ENCODE peak calls at places on chromosome 15, in five cellular contexts. W is GM23338, S is MM.1S, A is PC-3, R is OCI-LY7. G is an unnamed sample.

GRCh38 chr15:63324770-63325169 is 47.4 kb downstream of the APH1B start:
- DNase-seq in W (no peak), S (no peak), A (no peak), R (no peak), G (no peak)

GRCh38 chr15:62444104-62445027 is 279.3 kb upstream of the C2CD4B start:
- DNase-seq in R (no peak), S (no peak), W (no peak), A (peak), G (peak)

GRCh38 chr15:37980010-37980409 is 45.6 kb downstream of the TMCO5A start:
- DNase-seq in S (no peak), W (no peak), R (no peak), A (no peak), G (no peak)

GRCh38 chr15:67747949-67748348 is 77.4 kb upstream of the SKOR1 start:
- DNase-seq in A (no peak), W (no peak), S (no peak), R (no peak), G (no peak)

GRCh38 chr15:61527836-61528589 is 298.9 kb upstream of the RORA start:
- DNase-seq in W (peak), R (no peak), A (no peak), S (peak), G (no peak)

GRCh38 chr15:20352241-20353200 is 189.1 kb downstream of the GOLGA6L6 start:
- DNase-seq in W (no peak), R (no peak), A (no peak), S (peak), G (no peak)

GRCh38 chr15:61275451-61275850 is 46.3 kb upstream of the RORA start:
- DNase-seq in S (no peak), W (no peak), A (no peak), R (no peak), G (no peak)

GRCh38 chr15:57215371-57215770 is 160.9 kb upstream of the CGNL1 start:
- DNase-seq in A (no peak), S (no peak), R (no peak), W (no peak), G (peak)

GRCh38 chr15:93072440-93073394 is 16.3 kb downstream of the RGMA start:
- DNase-seq in A (peak), S (no peak), R (no peak), W (peak), G (peak)

GRCh38 chr15:45132844-45133560 is 3.2 kb downstream of the DUOX1 start:
- DNase-seq in W (no peak), S (no peak), A (peak), R (no peak), G (peak)

GRCh38 chr15:69337133-69337532 is 38.4 kb downstream of the PAQR5 start:
- DNase-seq in S (no peak), A (peak), R (no peak), W (no peak), G (peak)

GRCh38 chr15:92636950-92637481 is 18.6 kb downstream of the FAM174B start:
- DNase-seq in R (no peak), S (peak), A (peak), W (peak), G (no peak)

GRCh38 chr15:23687143-23687470 is at the start of gene NDN:
- DNase-seq in A (no peak), S (no peak), W (peak), R (no peak), G (peak)

GRCh38 chr15:58611731-58612676 is 137.5 kb downstream of the ADAM10 start:
- DNase-seq in R (no peak), W (no peak), S (no peak), A (no peak), G (no peak)

GRCh38 chr15:83654379-83655236 is 685 bp downstream of the ADAMTSL3 start:
- DNase-seq in A (peak), R (no peak), S (no peak), W (peak), G (peak)

GRCh38 chr15:88309363-88309762 is 52.8 kb upstream of the NTRK3 start:
- DNase-seq in S (no peak), A (no peak), R (no peak), W (peak), G (no peak)

GRCh38 chr15:66901336-66902100 is 163.9 kb upstream of the SMAD3 start:
- DNase-seq in W (no peak), R (no peak), A (peak), S (no peak), G (peak)

GRCh38 chr15:66611257-66612053 is 45.7 kb upstream of the LCTL start:
- DNase-seq in S (no peak), A (no peak), R (no peak), W (peak), G (no peak)

GRCh38 chr15:77036537-77037474 is 34.1 kb downstream of the TSPAN3 start:
- DNase-seq in S (no peak), A (no peak), R (no peak), W (no peak), G (no peak)

GRCh38 chr15:73704869-73705645 is 20.9 kb downstream of the CD276 start:
- DNase-seq in A (peak), S (peak), W (peak), R (peak), G (peak)

GRCh38 chr15:82958638-82959037 is 6.1 kb upstream of the HOMER2 start:
- DNase-seq in R (no peak), S (no peak), W (no peak), A (no peak), G (no peak)

GRCh38 chr15:48855501-48856440 is 22.2 kb upstream of the EID1 start:
- DNase-seq in R (no peak), S (no peak), W (peak), A (peak), G (peak)

GRCh38 chr15:56837281-56837680 is 81.2 kb upstream of the TCF12 start:
- DNase-seq in W (no peak), R (no peak), A (no peak), S (no peak), G (peak)

GRCh38 chr15:90701880-90702630 is 15.1 kb upstream of the BLM start:
- DNase-seq in A (no peak), R (no peak), W (peak), S (no peak), G (peak)

GRCh38 chr15:34084086-34084485 is 17.6 kb downstream of the EMC7 start:
- DNase-seq in A (peak), R (no peak), S (no peak), W (no peak), G (peak)

GRCh38 chr15:99955181-99955525 is 221.9 kb upstream of the LYSMD4 start:
- DNase-seq in R (no peak), S (no peak), W (no peak), A (peak), G (no peak)

GRCh38 chr15:23484870-23485269 is 37.8 kb upstream of the GOLGA6L2 start:
- DNase-seq in R (no peak), S (no peak), A (no peak), W (no peak), G (peak)

DNA sequence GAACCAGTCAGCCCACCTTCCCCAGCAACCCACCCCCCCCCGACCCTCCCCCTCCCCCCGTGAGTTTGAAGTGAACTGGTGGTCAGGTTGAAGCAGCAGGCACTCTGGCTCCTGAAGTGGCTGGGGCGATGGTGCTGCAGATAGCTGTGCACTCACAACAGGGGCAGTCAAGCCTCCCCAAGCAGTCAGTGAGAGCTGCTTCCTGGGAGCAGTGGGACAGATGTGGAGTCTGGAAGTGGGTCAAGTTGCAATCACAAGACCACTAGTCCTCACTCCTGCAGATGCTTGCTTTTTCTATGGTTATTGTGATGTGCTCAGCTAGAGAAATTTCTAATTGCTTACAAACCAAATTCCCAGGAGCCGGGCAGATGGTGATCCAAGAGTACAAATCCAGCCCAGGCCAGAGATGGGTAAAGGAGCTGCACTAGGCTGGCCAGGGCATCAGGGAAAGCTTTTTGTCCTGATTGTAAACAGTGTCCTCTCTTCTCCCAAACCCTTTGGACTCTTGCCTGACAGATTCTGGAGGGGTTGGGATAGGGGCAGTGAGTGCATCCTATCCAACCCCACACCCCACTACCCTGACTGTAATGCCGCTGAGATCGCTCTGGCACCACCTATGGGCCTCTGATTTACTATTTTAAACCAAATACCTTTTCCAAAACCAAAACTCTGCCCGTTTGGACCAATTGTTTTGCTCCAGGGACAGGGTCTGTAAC is 9.8 kb upstream of the CLPX start:
- DNase-seq in W (peak), A (no peak), R (no peak), S (no peak), G (peak)
- TF ChIP-seq EZH2phosphoT487 in W (no peak), A (no peak), R (no peak), S (no peak), G (no peak)

GRCh38 chr15:75672646-75673425 is 25.1 kb downstream of the SNX33 start:
- DNase-seq in S (no peak), W (peak), R (no peak), A (no peak), G (peak)
- H3K4me2 ChIP-seq in S (no peak), W (peak), R (no peak), A (no peak), G (peak)

GRCh38 chr15:80202641-80203360 is 49.2 kb downstream of the CTXND1 start:
- DNase-seq in S (no peak), W (no peak), A (peak), R (no peak), G (no peak)

GRCh38 chr15:80202016-80202315 is 49.2 kb downstream of the FAH start:
- DNase-seq in A (no peak), S (no peak), W (no peak), R (no peak), G (no peak)

GRCh38 chr15:80204231-80204630 is 47.8 kb downstream of the CTXND1 start:
- DNase-seq in W (no peak), R (no peak), S (no peak), A (no peak), G (no peak)

GRCh38 chr15:80201256-80202015 is 48.6 kb downstream of the FAH start:
- DNase-seq in A (no peak), W (no peak), S (no peak), R (no peak), G (no peak)

DNA sequence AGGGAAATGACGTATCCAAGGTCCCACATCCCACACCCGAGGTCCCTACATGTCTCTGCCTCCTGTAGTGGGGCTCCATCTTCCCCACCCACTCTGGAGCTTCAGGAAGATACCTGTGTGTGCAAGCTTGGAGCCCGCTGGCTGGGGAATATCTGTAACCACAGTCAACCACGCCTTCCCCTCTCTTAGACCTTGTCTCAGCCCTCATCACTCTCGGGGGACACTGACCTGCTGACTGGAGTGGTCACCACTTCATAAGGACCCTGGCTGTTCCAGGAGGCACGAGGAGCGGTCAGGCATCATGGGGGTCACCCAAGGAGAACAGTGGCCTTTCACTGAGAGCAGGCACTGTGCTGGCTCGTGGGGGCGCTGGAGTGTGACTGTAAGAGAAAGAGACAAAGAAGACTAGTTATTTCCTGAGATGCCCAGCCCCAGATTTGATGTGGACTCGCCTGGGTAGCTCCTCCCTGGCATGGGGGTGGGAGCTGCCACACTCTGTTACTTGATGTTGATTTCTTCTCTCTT is 48.6 kb downstream of the CTXND1 start:
- DNase-seq in A (no peak), S (no peak), W (peak), R (no peak), G (no peak)
- H2AFZ ChIP-seq in A (no peak), S (no peak), W (no peak), R (no peak), G (no peak)

DNA sequence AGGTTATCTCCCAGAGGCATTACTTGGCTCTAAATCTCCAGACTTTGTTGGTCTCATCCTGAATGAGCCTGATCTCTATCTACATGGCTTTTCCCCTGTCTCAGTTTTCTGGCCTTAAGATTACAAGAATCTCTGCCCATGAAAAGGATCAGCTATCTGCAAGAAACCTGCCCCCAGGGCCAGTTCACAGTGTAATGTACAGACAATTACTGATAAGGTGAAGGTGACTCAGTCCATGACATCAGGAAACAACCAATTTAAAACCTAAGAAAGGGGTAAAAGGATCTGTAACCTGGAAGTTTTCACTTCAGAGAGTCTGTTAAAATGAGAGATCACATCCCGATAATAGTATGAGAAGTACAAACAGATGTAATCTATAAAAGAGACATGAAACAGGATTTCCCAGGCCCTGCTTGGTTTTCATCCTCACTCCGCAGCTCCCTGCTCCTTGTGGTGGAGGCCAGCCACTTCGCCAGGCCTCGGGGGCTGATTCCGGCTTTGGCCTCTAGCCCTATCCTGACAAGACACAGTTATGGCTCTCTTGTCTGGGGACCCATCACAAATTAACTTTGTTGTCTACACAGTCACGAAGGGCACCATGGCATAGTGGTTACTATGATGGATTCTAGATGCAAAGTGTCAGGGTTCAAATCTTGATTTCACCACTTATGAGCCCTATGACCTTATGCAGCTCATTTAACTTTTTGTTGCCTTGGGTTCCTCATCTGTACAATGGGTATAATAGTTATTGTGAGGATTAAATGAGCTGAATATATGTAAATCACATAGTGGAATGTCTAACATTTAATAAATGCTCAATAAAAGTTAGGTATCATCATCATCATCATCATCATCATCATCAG is 137.0 kb downstream of the THSD4 start:
- DNase-seq in S (no peak), R (no peak), W (no peak), A (peak), G (peak)
- TF ChIP-seq EZH2phosphoT487 in S (no peak), R (no peak), W (no peak), A (no peak), G (no peak)

DNA sequence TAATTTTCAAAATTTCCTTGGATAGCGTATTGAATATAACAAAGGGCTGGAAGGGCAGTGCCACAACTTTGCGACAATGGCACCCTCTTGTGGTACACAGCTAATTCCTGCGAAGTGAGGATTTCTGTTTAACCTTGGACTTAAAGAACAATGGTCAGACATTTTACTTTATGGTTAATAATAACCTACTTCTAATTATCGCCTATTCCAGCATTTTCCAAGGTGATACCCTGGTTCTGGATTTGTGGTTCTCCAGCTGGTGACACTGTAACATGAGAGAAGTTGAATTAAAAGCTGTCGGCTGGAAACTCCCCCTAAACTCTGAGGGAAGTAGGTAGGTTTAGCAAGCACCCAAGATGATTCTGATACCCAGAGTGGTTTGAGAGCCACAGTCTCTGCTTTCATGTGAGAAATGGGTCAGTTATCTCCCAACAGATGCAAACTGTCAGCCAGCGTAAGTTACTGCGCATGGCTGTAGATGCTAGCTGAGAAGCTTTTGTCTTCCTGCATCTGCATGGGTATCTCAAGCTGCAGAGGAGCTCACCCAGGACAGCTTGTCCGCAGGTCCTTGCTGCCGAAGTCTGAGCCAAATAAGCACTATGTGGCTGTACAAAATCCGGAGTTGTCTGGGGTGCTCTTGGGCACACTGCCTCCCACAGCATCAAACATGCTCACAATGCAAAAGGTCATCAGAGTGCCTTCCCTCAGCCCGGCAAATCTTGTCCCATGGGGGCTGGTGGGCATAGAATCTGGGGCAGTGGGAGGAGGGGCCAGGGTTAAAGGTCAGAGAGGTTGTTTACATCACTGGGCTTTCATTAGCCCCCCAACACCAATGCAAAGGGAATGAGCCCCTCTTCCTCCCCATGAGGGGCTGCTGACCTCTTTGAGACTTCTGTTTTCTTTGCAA is 6.6 kb upstream of the CHSY1 start:
- DNase-seq in A (peak), S (peak), R (peak), W (peak), G (peak)
- H3K4me2 ChIP-seq in A (peak), S (peak), R (no peak), W (no peak), G (no peak)

GRCh38 chr15:52677593-52677992 is 1.6 kb downstream of the ATOSA start:
- DNase-seq in W (no peak), A (peak), R (no peak), S (peak), G (no peak)
- H2AFZ ChIP-seq in W (peak), A (peak), R (peak), S (no peak), G (peak)

DNA sequence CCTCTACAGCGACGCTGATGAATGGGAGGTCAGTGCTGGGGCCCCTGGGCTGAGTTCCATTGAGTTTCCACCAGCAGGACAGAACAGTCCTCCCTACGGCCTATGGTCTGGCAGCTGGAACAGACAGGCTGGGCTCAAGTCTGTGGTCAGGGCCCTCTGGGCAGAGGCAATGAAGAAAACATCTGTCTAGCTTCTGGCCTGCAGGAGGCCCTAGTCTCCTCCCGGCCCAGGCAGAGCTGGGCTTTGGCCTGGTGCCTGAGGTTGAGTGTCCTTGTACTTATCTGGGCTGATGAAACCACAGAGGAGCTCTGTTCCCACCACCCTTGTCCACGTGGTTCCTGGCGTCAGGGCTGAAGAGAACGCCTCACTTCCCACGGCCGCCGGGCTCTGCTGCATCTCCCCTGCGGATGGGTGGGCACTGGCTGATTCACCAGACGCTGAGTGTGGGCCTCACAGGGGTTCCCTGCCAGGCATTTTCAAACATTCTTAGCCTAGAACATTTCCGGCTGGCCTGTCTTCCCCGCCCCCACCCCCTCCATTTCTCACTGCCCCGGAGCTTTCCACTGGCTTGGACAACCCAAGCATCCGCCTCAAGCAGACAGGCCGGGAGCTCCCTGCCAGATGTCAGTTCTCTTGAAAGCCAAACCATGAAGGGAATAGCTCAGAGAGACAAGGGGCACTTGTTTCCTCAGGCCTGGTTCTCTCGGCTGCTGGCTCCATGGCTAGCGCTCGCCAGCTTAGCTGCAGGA is 20.3 kb downstream of the PPCDC start:
- DNase-seq in R (peak), W (no peak), A (no peak), S (peak), G (peak)
- TF ChIP-seq EZH2phosphoT487 in R (no peak), W (no peak), A (no peak), S (no peak), G (no peak)